ENCODE peak calls at places on chromosomes 4 and X, in six cellular contexts. P, D, N, B, J and W are unnamed samples. For H3K4me1, the result is how much of the 10 kb centered on the place peaks cover.

GRCh38 chrX:50877310-50877709 is 33.2 kb upstream of the BMP15 start:
- DNase-seq in B (no peak), P (no peak), N (no peak), D (no peak), J (no peak), W (no peak)

GRCh38 chr4:27094785-27095184 is 234.1 kb downstream of the STIM2 start:
- DNase-seq in B (no peak), P (no peak), N (no peak), D (no peak), J (no peak), W (no peak)

GRCh38 chr4:3318561-3319021 is 25.8 kb downstream of the RGS12 start:
- DNase-seq in B (no peak), P (peak), D (no peak), N (no peak), J (no peak), W (no peak)

GRCh38 chr4:126947536-126947935 is 685.2 kb upstream of the INTU start:
- DNase-seq in N (no peak), J (no peak), D (no peak), P (no peak), B (no peak), W (no peak)

GRCh38 chrX:100413231-100413630 is 3.2 kb upstream of the PCDH19 start:
- DNase-seq in D (peak), B (no peak), P (peak), N (peak), J (no peak), W (no peak)

GRCh38 chr4:96675916-96676315 is 836.0 kb downstream of the PDHA2 start:
- DNase-seq in P (no peak), D (no peak), B (no peak), N (no peak), J (no peak), W (no peak)

GRCh38 chr4:151038452-151039157 is 23.5 kb upstream of the LRBA start:
- DNase-seq in P (no peak), D (no peak), N (no peak), J (no peak), B (no peak), W (no peak)

GRCh38 chrX:150477364-150477763 is 91.1 kb upstream of the MTM1 start:
- DNase-seq in P (no peak), N (no peak), B (no peak), D (no peak), J (no peak), W (no peak)

GRCh38 chr4:85496933-85497332 is 22.0 kb downstream of the ARHGAP24 start:
- DNase-seq in J (no peak), D (no peak), N (peak), B (no peak), P (no peak), W (no peak)
- H3K4me1 ChIP-seq in J (under half), D (under half), N (under half), B (under half), P (under half), W (under half)

GRCh38 chr4:81424336-81424735 is 47.4 kb downstream of the RASGEF1B start:
- DNase-seq in P (no peak), D (no peak), J (no peak), N (no peak), B (no peak), W (no peak)
- H3K4me1 ChIP-seq in P (under half), D (under half), J (under half), N (under half), B (under half), W (half or more)

GRCh38 chr4:134666640-134667039 is 465.1 kb upstream of the PABPC4L start:
- DNase-seq in D (no peak), N (no peak), P (no peak), B (no peak), J (no peak), W (no peak)

GRCh38 chr4:134665429-134665828 is 463.8 kb upstream of the PABPC4L start:
- DNase-seq in N (no peak), D (no peak), B (no peak), J (no peak), P (no peak), W (no peak)

GRCh38 chr4:134668237-134668636 is 466.6 kb upstream of the PABPC4L start:
- DNase-seq in B (no peak), P (no peak), N (peak), J (no peak), D (no peak), W (no peak)

GRCh38 chr4:134663742-134664141 is 462.2 kb upstream of the PABPC4L start:
- DNase-seq in J (no peak), N (no peak), D (no peak), P (no peak), B (no peak), W (no peak)
- H3K4me1 ChIP-seq in J (under half), N (under half), D (under half), P (under half), B (under half), W (under half)

DNA sequence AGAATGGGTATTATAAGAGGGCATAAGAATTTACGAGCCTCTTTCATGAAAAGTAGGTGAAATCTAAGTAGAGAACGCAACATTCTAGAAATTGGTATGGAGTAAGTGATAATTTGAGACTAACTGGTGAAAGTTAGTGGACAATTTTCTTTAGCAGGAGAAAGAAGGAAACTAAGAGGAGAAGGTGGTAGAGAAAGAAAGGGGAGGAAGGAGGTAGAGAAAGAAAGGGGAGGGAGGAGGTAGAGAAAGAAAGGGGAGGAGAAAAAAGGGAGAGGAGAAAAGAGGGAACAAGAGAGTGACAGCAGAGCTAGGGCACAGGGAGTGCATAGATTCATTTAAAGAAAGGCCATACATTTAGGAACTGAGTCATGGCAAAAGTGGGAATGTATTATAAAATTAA is 94.1 kb downstream of the RNF150 start:
- DNase-seq in J (no peak), D (no peak), N (no peak), P (no peak), B (no peak), W (no peak)
- H3K4me1 ChIP-seq in J (under half), D (under half), N (under half), P (under half), B (under half), W (under half)

GRCh38 chr4:169175035-169175434 is 95.7 kb downstream of the SH3RF1 start:
- DNase-seq in B (no peak), N (no peak), P (no peak), J (no peak), D (no peak), W (no peak)
- H3K4me1 ChIP-seq in B (under half), N (under half), P (under half), J (under half), D (under half), W (under half)